ENCODE peak calls at places on chromosomes 13 and 19, in seven cellular contexts. V is neural progenitor cell, W is AG09309, T is IMR-90, S is A549, O is GM12865, Z is dorsolateral prefrontal cortex. R is an unnamed sample.
A peak's percentile ranks its signal among the peaks of the same experiment; 100 is the strongest.

GRCh38 chr13:113629814-113630213 is 28.2 kb downstream of the ATP4B start:
- DNase-seq in Z (no peak), V (no peak), W (no peak), O (no peak), S (no peak), T (no peak), R (no peak)

GRCh38 chr13:51907040-51907732 is 45.4 kb downstream of the CCDC70 start:
- DNase-seq in V (no peak), S (no peak), O (no peak), T (no peak), W (no peak), Z (no peak), R (no peak)

GRCh38 chr13:102799544-102800144 is 725 bp downstream of the BIVM start:
- DNase-seq in Z (peak; percentile 49), S (peak; percentile 6), V (peak; percentile 46), T (peak; percentile 5), O (peak; percentile 8), W (no peak), R (no peak)

GRCh38 chr19:16330811-16331690 is 6.4 kb downstream of the KLF2 start:
- DNase-seq in T (no peak), O (no peak), V (no peak), S (no peak), W (no peak), Z (no peak), R (no peak)

GRCh38 chr13:104006625-104007061 is 940.4 kb upstream of the SLC10A2 start:
- DNase-seq in O (no peak), T (peak; percentile 50), W (no peak), S (no peak), Z (no peak), V (no peak), R (no peak)

GRCh38 chr19:49042177-49042576 is 1.5 kb upstream of the CGB5 start:
- DNase-seq in O (no peak), Z (no peak), T (no peak), W (no peak), S (no peak), V (no peak), R (no peak)

GRCh38 chr13:43006893-43007631 is 15.0 kb upstream of the EPSTI1 start:
- DNase-seq in V (peak; percentile 6), Z (no peak), O (no peak), W (no peak), T (peak; percentile 63), S (no peak), R (no peak)

GRCh38 chr13:53151692-53152421 is 123.2 kb downstream of the OLFM4 start:
- DNase-seq in Z (no peak), S (peak; percentile 1), O (peak; percentile 91), W (no peak), V (peak; percentile 87), T (peak; percentile 34), R (no peak)

GRCh38 chr13:40969169-40969901 is 49.8 kb downstream of the ELF1 start:
- DNase-seq in T (no peak), Z (no peak), V (no peak), W (no peak), O (peak; percentile 69), S (no peak), R (no peak)

GRCh38 chr13:34416833-34417425 is 525.1 kb upstream of the NBEA start:
- DNase-seq in T (peak; percentile 39), Z (peak; percentile 51), V (no peak), O (no peak), S (no peak), W (no peak), R (peak; percentile 39)

GRCh38 chr13:23701646-23702045 is 131.4 kb downstream of the TNFRSF19 start:
- DNase-seq in O (no peak), V (no peak), T (peak; percentile 77), W (peak; percentile 97), Z (no peak), S (no peak), R (no peak)

GRCh38 chr13:43132228-43132627 is 108.8 kb downstream of the DNAJC15 start:
- DNase-seq in Z (no peak), W (no peak), S (peak; percentile 19), O (peak; percentile 38), T (peak; percentile 36), V (peak; percentile 74), R (no peak)

GRCh38 chr13:83563499-83563898 is 318.8 kb downstream of the SLITRK1 start:
- DNase-seq in T (no peak), V (peak; percentile 2), Z (no peak), O (no peak), S (no peak), W (no peak), R (no peak)

GRCh38 chr13:97976551-97977375 is 23.3 kb downstream of the IPO5 start:
- DNase-seq in O (no peak), W (no peak), S (no peak), V (no peak), T (no peak), Z (peak; percentile 23), R (peak; percentile 7)

GRCh38 chr19:33310606-33311325 is 8.4 kb upstream of the CEBPA start:
- DNase-seq in Z (no peak), O (no peak), S (no peak), W (no peak), T (no peak), V (no peak), R (no peak)

GRCh38 chr13:68551701-68552522 is 1321.8 kb upstream of the PCDH9 start:
- DNase-seq in O (no peak), Z (no peak), T (no peak), V (no peak), W (no peak), S (no peak), R (no peak)

GRCh38 chr13:100610399-100611347 is 22.1 kb upstream of the GGACT start:
- DNase-seq in Z (peak; percentile 75), T (no peak), V (no peak), O (no peak), W (no peak), S (no peak), R (no peak)

GRCh38 chr13:25172303-25172630 is 179 bp upstream of the AMER2 start:
- DNase-seq in S (no peak), T (no peak), O (no peak), W (no peak), Z (no peak), V (peak; percentile 33), R (no peak)

GRCh38 chr19:4061683-4062575 is 4.8 kb downstream of the ZBTB7A start:
- DNase-seq in W (no peak), V (no peak), O (no peak), T (no peak), S (no peak), Z (peak; percentile 91), R (no peak)

GRCh38 chr19:46603195-46603637 is 2.1 kb downstream of the CALM3 start:
- DNase-seq in S (no peak), Z (no peak), V (no peak), O (peak; percentile 46), W (no peak), T (no peak), R (no peak)
- H3K4me3 ChIP-seq in S (peak overlapping the region; percentile 94), Z (peak overlapping the region; percentile 97), V (peak overlapping the region; percentile 100), O (peak overlapping the region; percentile 97), W (peak overlapping the region; percentile 91), T (peak overlapping the region; percentile 87), R (peak overlapping the region; percentile 100)

DNA sequence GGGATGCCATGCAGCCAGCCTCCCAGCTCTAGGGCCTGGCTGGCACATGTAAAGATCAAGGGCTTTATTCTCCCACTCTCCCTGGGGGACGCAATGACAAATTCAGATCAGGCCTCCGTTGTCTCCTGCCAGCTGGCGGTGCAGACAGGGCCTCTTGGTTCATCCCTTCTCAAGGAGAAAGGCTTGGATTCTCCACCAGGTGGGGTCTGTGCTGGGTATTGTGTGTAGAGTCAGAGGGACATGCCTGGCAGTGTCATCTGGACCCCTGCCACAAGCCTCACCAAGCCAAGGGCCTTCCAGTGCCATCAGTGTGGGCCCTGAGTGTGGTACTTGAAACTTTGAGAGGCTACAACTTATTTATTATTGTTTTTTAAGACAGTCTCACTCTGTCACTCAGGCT is 8.4 kb upstream of the PTPRS start:
- DNase-seq in O (no peak), S (no peak), Z (no peak), V (peak; percentile 57), T (no peak), W (no peak), R (no peak)
- TF ChIP-seq CTCF in O (no peak), S (no peak), Z (no peak), V (peak; percentile 31), T (no peak), W (no peak), R (no peak)

DNA sequence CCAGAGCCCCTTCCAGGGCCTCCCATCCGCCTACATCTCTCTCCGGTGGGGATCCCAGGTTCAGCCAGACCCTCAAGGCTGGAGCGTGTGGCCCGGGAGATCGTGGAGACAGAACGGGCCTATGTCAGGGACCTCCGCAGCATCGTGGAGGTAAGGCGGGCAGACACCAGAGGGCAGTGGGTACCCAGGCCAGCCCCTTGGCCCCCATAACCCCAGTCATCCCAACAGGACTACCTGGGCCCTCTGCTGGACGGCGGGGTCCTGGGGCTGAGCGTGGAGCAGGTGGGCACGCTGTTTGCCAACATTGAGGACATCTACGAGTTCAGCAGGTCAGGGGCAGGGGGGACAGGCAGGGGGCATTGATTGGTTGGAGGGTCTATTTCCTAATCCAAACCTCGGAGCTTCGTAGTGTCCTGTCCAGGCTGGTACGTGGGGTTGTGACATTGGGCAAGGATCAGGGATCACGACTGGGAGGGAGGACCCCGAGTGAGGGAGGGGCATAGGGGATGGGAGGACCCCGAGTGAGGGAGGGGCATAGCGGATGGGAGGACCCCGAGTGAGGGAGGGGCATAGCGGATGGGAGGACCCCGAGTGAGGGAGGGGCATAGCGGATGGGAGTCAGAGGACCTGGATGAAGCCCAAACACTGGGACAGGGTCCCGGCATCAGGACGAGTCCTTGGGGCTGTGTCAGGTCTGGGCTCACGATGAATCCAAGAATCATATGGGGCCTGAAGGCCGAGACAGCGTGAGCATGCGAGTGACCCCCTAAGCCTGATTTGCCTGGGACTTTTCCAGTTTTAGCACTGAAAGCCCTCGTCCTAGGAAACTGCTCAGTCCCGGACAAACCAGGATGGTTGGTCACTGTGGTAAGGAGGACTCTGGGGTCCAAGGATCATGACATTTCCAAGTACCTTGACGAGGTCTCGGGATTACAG is 2.9 kb downstream of the PLEKHG2 start:
- DNase-seq in Z (no peak), S (no peak), T (no peak), O (no peak), V (no peak), W (no peak), R (no peak)
- H3K4me3 ChIP-seq in Z (no peak overlapping the region), S (no peak overlapping the region), T (peak overlapping the region; percentile 90), O (no peak overlapping the region), V (no peak overlapping the region), W (peak overlapping the region; percentile 65), R (peak overlapping the region; percentile 87)

DNA sequence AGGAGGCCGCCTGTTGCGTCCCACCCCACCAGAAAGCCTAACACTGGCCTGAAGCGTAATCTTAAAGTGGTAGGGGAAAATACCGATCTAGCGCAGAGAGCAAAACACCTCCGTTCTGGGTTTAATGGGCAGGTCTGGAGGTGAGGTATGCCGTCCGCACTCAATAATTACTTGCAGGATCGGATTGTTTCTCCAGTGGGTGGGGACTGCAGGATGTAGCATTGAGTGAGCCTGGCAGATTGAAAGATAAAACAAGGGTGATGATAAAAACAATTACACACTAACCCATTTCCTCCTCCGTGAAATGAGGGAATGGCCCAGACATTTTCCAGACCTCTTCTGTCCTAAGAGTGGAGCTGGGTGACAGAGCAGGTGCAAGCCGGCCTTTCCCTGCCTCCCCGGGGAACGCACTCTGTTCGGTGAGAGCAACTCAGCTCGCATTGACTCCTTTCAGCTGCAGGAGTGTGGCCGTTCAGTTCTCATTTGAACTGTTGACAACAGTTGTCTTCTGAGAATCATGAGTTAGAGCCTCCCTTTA is 110.2 kb upstream of the DOCK9 start:
- DNase-seq in W (no peak), S (peak; percentile 13), O (no peak), T (no peak), V (peak; percentile 37), Z (peak; percentile 36), R (no peak)
- TF ChIP-seq CTCF in W (no peak), S (no peak), O (no peak), T (no peak), V (no peak), Z (no peak), R (no peak)

R was measured in HFF-Myc.